ENCODE peak calls at places on chromosomes 5 and 9, in five cellular contexts. X is sigmoid colon, P is ovary, B is HL-60, M is vagina. U is an unnamed sample.

GRCh38 chr9:21395778-21396717 is 10.8 kb upstream of the IFNA2 start:
- DNase-seq in X (peak), P (peak), B (no peak), M (no peak), U (no peak)

GRCh38 chr5:107401470-107402085 is 269.2 kb downstream of the EFNA5 start:
- DNase-seq in X (no peak), P (no peak), B (no peak), M (no peak), U (no peak)

GRCh38 chr9:93588641-93589609 is 12.5 kb downstream of the PHF2 start:
- DNase-seq in X (no peak), P (no peak), B (no peak), M (no peak), U (no peak)

GRCh38 chr9:78640728-78641127 is 343.8 kb downstream of the PSAT1 start:
- DNase-seq in X (no peak), P (no peak), B (no peak), M (no peak), U (no peak)

GRCh38 chr9:110604101-110604710 is 24.7 kb upstream of the SVEP1 start:
- DNase-seq in X (no peak), P (no peak), B (peak), M (no peak), U (no peak)

GRCh38 chr9:71446499-71447411 is 321.6 kb downstream of the CEMIP2 start:
- DNase-seq in X (no peak), P (no peak), B (no peak), M (no peak), U (peak)

GRCh38 chr9:27157736-27158135 is 48.7 kb downstream of the TEK start:
- DNase-seq in X (no peak), P (no peak), B (no peak), M (no peak), U (no peak)

GRCh38 chr9:116058421-116058820 is 95.2 kb upstream of the PAPPA start:
- DNase-seq in X (no peak), P (no peak), B (no peak), M (no peak), U (no peak)

GRCh38 chr9:93891549-93892310 is 63.4 kb downstream of the BARX1 start:
- DNase-seq in X (peak), P (no peak), B (no peak), M (peak), U (no peak)

GRCh38 chr9:91905958-91906585 is 44.0 kb downstream of the ROR2 start:
- DNase-seq in X (no peak), P (no peak), B (no peak), M (no peak), U (no peak)

GRCh38 chr5:179415291-179416060 is 70.2 kb upstream of the ADAMTS2 start:
- DNase-seq in X (no peak), P (no peak), B (no peak), M (peak), U (no peak)

GRCh38 chr5:105506692-105507277 is 1944.2 kb upstream of the NUDT12 start:
- DNase-seq in X (no peak), P (no peak), B (no peak), M (no peak), U (no peak)

GRCh38 chr5:138952962-138953361 is 77.8 kb upstream of the LRRTM2 start:
- DNase-seq in X (peak), P (no peak), B (no peak), M (no peak), U (no peak)

GRCh38 chr9:127569819-127570401 is 42.2 kb upstream of the STXBP1 start:
- DNase-seq in X (no peak), P (no peak), B (no peak), M (peak), U (no peak)

GRCh38 chr9:129310666-129311350 is 132.7 kb upstream of the IER5L start:
- DNase-seq in X (peak), P (no peak), B (no peak), M (no peak), U (no peak)

GRCh38 chr5:129460951-129461815 is 1.1 kb downstream of the ADAMTS19 start:
- DNase-seq in X (peak), P (peak), B (no peak), M (no peak), U (no peak)

GRCh38 chr5:35183243-35183955 is 46.9 kb downstream of the PRLR start:
- DNase-seq in X (no peak), P (peak), B (no peak), M (peak), U (no peak)

GRCh38 chr5:10018211-10018610 is 231.5 kb downstream of the ATPSCKMT start:
- DNase-seq in X (no peak), P (no peak), B (no peak), M (no peak), U (no peak)

GRCh38 chr9:17978773-17979172 is 399.9 kb downstream of the SH3GL2 start:
- DNase-seq in X (no peak), P (no peak), B (no peak), M (no peak), U (no peak)

GRCh38 chr5:33311893-33312292 is 128.9 kb upstream of the TARS1 start:
- DNase-seq in X (no peak), P (no peak), B (no peak), M (no peak), U (no peak)

GRCh38 chr5:58156977-58157701 is 302.7 kb downstream of the PLK2 start:
- DNase-seq in X (no peak), P (no peak), B (no peak), M (no peak), U (no peak)

GRCh38 chr9:96420468-96421219 is 2.5 kb upstream of the ZNF367 start:
- DNase-seq in X (no peak), P (no peak), B (peak), M (no peak), U (no peak)

GRCh38 chr5:137575847-137576246 is 76.7 kb upstream of the SPOCK1 start:
- DNase-seq in X (no peak), P (no peak), B (no peak), M (no peak), U (no peak)

GRCh38 chr5:177163500-177163899 is 29.9 kb downstream of the NSD1 start:
- DNase-seq in X (no peak), P (no peak), B (no peak), M (no peak), U (no peak)

GRCh38 chr5:95771109-95771708 is 40.1 kb downstream of the RHOBTB3 start:
- DNase-seq in X (no peak), P (peak), B (no peak), M (no peak), U (no peak)

GRCh38 chr9:95465115-95465514 is 51.7 kb downstream of the PTCH1 start:
- DNase-seq in X (no peak), P (no peak), B (no peak), M (no peak), U (no peak)

GRCh38 chr5:50463726-50464125 is 22.6 kb upstream of the EMB start:
- DNase-seq in X (no peak), P (no peak), B (no peak), M (no peak), U (no peak)

GRCh38 chr5:99674086-99674485 is 745.3 kb upstream of the CHD1 start:
- DNase-seq in X (no peak), P (no peak), B (no peak), M (no peak), U (no peak)

GRCh38 chr9:117809751-117810150 is 105.5 kb downstream of the TLR4 start:
- DNase-seq in X (no peak), P (no peak), B (no peak), M (no peak), U (no peak)

GRCh38 chr5:177593511-177593910 is 1.5 kb downstream of the TMED9 start:
- DNase-seq in X (peak), P (no peak), B (no peak), M (no peak), U (no peak)

GRCh38 chr5:116771466-116772151 is 197.0 kb upstream of the SEMA6A start:
- DNase-seq in X (no peak), P (no peak), B (no peak), M (no peak), U (no peak)

GRCh38 chr9:33307067-33307466 is 16.8 kb downstream of the NFX1 start:
- DNase-seq in X (no peak), P (no peak), B (no peak), M (no peak), U (no peak)

GRCh38 chr5:137320056-137321045 is 178.8 kb downstream of the SPOCK1 start:
- DNase-seq in X (no peak), P (no peak), B (no peak), M (no peak), U (no peak)

GRCh38 chr5:146548781-146549449 is 32.9 kb upstream of the GPR151 start:
- DNase-seq in X (no peak), P (no peak), B (no peak), M (no peak), U (no peak)

DNA sequence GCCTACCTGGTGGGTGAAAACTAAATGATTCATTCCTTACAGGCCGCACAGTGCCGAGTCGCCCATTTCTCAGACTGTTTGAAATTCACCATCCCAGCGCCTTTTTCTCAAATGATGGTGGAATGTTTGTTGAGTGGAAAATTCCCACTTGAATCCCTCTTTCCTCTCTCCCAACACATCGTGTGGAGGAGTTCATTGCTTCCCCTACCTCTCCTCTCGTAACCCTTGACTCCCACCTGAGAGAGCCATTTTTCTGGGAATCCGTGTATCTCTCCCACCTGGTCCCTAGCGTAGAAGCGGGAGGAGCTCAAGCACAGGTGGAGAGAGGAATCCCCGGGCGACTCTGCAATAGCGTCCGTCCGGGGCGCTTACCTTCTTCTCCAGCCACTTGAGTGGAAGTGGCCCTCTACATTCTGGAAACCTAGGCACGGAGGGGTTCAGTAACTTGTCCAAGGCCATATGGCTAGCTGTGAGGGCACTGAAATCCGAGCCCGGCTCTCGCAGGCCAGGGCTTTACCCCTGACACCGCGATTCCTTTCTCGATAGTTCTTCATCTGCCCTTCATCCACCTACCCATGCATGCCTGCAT is 661 bp downstream of the OSMR start:
- DNase-seq in X (no peak), P (no peak), B (no peak), M (no peak), U (no peak)
- H3K4me3 ChIP-seq in X (peak), P (peak), B (no peak), M (peak), U (peak)

DNA sequence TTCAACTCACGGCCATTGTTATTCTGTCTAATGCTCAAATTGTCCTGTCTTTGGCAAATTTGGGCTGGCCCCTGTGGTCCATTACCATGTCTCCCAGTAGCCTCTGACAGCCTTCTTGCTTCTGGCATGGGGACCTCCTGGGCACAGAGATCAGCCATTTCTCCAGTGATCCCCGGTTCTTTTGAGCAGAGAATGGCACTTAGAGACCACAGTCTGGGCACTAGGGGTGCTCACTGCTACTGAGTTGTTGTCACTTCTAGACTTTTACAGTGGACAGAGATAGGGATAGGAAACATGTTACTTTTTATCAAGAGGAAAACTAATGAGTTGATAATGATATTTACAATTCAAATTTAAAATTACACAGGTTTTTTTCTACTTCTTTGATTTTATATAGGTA is 47.6 kb upstream of the BARHL1 start:
- DNase-seq in X (no peak), P (no peak), B (no peak), M (no peak), U (no peak)
- TF ChIP-seq CTCF in X (no peak), P (no peak), B (no peak), M (no peak), U (no peak)

GRCh38 chr9:73155389-73155788 is 3.7 kb downstream of the ANXA1 start:
- DNase-seq in X (no peak), P (no peak), B (no peak), M (no peak), U (no peak)

GRCh38 chr9:73157811-73158210 is 6.1 kb downstream of the ANXA1 start:
- DNase-seq in X (no peak), P (no peak), B (no peak), M (no peak), U (no peak)

GRCh38 chr9:73154760-73155159 is 3.1 kb downstream of the ANXA1 start:
- DNase-seq in X (no peak), P (no peak), B (no peak), M (no peak), U (no peak)

GRCh38 chr9:73155968-73156592 is 4.4 kb downstream of the ANXA1 start:
- DNase-seq in X (no peak), P (no peak), B (peak), M (no peak), U (no peak)

GRCh38 chr9:73156593-73157187 is 5.0 kb downstream of the ANXA1 start:
- DNase-seq in X (no peak), P (no peak), B (no peak), M (no peak), U (no peak)
- H3K4me3 ChIP-seq in X (no peak), P (no peak), B (no peak), M (no peak), U (no peak)

DNA sequence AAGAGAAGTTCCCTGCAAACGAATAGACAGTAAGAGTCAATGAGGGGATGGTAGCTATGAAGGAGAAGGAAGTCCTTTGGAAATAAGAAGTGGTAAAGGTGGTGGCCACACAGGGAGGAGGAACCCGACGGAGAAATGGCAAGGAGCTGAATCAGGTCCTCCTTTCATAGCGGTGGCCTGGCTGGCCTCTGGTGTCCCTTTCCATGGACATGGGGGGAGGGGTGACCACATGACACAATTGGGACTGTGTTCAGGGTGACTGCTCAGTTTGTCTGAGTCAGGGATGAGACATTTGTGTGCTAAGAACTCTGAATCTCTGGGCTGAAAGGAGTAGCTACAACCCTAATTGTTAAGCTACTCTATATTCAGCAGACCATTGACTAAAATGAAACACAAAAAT is 28.7 kb upstream of the TIMD4 start:
- DNase-seq in X (no peak), P (no peak), B (no peak), M (no peak), U (no peak)
- TF ChIP-seq CTCF in X (no peak), P (no peak), B (no peak), M (no peak), U (no peak)

GRCh38 chr5:180494060-180494509 is at the start of gene CNOT6:
- DNase-seq in X (peak), P (peak), B (peak), M (peak), U (peak)

GRCh38 chr5:180498378-180498777 is 4.2 kb downstream of the CNOT6 start:
- DNase-seq in X (no peak), P (no peak), B (no peak), M (no peak), U (no peak)

GRCh38 chr5:180495292-180495691 is 1.1 kb downstream of the CNOT6 start:
- DNase-seq in X (no peak), P (no peak), B (no peak), M (no peak), U (no peak)

GRCh38 chr5:180494510-180495181 is 467 bp downstream of the CNOT6 start:
- DNase-seq in X (peak), P (peak), B (no peak), M (no peak), U (no peak)

GRCh38 chr5:180495991-180496741 is 2.0 kb downstream of the CNOT6 start:
- DNase-seq in X (no peak), P (no peak), B (no peak), M (no peak), U (no peak)
- H3K4me3 ChIP-seq in X (peak), P (no peak), B (no peak), M (no peak), U (peak)

U was measured in LNCaP clone FGC.